ENCODE peak calls at places on chromosomes 6 and 20, in nine cellular contexts. One of them, this sample, is unnamed.

GRCh38 chr6:139732451-139732850 is 358.0 kb upstream of the CITED2 start:
- DNase-seq in breast epithelium: peak
- DNase-seq in HCT116: peak
- DNase-seq in upper lobe of right lung: no peak
- DNase-seq in activated naive CD8-positive, alpha-beta T cell treated with anti-CD3 and anti-CD28 coated beads, Interleukin-2, amount 50 U/mL, for 24 hours: no peak
- DNase-seq in KG1: no peak
- DNase-seq in brain microvascular endothelial cell: peak
- DNase-seq in AG08395: peak
- DNase-seq in lower leg skin: peak
- DNase-seq in this sample: no peak

GRCh38 chr20:36275441-36276189 is 30.5 kb upstream of the DLGAP4 start:
- DNase-seq in upper lobe of right lung: peak
- DNase-seq in KG1: no peak
- DNase-seq in breast epithelium: no peak
- DNase-seq in AG08395: no peak
- DNase-seq in brain microvascular endothelial cell: no peak
- DNase-seq in activated naive CD8-positive, alpha-beta T cell treated with anti-CD3 and anti-CD28 coated beads, Interleukin-2, amount 50 U/mL, for 24 hours: no peak
- DNase-seq in lower leg skin: no peak
- DNase-seq in HCT116: no peak
- DNase-seq in this sample: no peak

GRCh38 chr6:154908723-154909122 is 86.4 kb upstream of the TIAM2 start:
- DNase-seq in upper lobe of right lung: no peak
- DNase-seq in breast epithelium: no peak
- DNase-seq in AG08395: no peak
- DNase-seq in brain microvascular endothelial cell: no peak
- DNase-seq in lower leg skin: no peak
- DNase-seq in KG1: no peak
- DNase-seq in activated naive CD8-positive, alpha-beta T cell treated with anti-CD3 and anti-CD28 coated beads, Interleukin-2, amount 50 U/mL, for 24 hours: no peak
- DNase-seq in HCT116: no peak
- DNase-seq in this sample: no peak

GRCh38 chr6:21079468-21080048 is 514.0 kb upstream of the SOX4 start:
- DNase-seq in lower leg skin: no peak
- DNase-seq in AG08395: peak
- DNase-seq in HCT116: no peak
- DNase-seq in upper lobe of right lung: no peak
- DNase-seq in brain microvascular endothelial cell: peak
- DNase-seq in KG1: no peak
- DNase-seq in activated naive CD8-positive, alpha-beta T cell treated with anti-CD3 and anti-CD28 coated beads, Interleukin-2, amount 50 U/mL, for 24 hours: no peak
- DNase-seq in breast epithelium: no peak
- DNase-seq in this sample: no peak

GRCh38 chr20:9255171-9255570 is 186.3 kb downstream of the PLCB4 start:
- DNase-seq in brain microvascular endothelial cell: no peak
- DNase-seq in activated naive CD8-positive, alpha-beta T cell treated with anti-CD3 and anti-CD28 coated beads, Interleukin-2, amount 50 U/mL, for 24 hours: no peak
- DNase-seq in lower leg skin: no peak
- DNase-seq in AG08395: no peak
- DNase-seq in HCT116: no peak
- DNase-seq in KG1: no peak
- DNase-seq in breast epithelium: no peak
- DNase-seq in upper lobe of right lung: no peak
- DNase-seq in this sample: no peak

GRCh38 chr6:82959385-82959941 is 106.2 kb downstream of the UBE3D start:
- DNase-seq in brain microvascular endothelial cell: no peak
- DNase-seq in breast epithelium: no peak
- DNase-seq in activated naive CD8-positive, alpha-beta T cell treated with anti-CD3 and anti-CD28 coated beads, Interleukin-2, amount 50 U/mL, for 24 hours: no peak
- DNase-seq in KG1: no peak
- DNase-seq in upper lobe of right lung: no peak
- DNase-seq in lower leg skin: no peak
- DNase-seq in HCT116: no peak
- DNase-seq in AG08395: peak
- DNase-seq in this sample: no peak

GRCh38 chr20:23092409-23092756 is 6.3 kb upstream of the CD93 start:
- DNase-seq in lower leg skin: no peak
- DNase-seq in AG08395: no peak
- DNase-seq in upper lobe of right lung: no peak
- DNase-seq in activated naive CD8-positive, alpha-beta T cell treated with anti-CD3 and anti-CD28 coated beads, Interleukin-2, amount 50 U/mL, for 24 hours: no peak
- DNase-seq in breast epithelium: no peak
- DNase-seq in KG1: no peak
- DNase-seq in HCT116: no peak
- DNase-seq in brain microvascular endothelial cell: peak
- DNase-seq in this sample: peak

GRCh38 chr6:73542882-73543281 is 22.1 kb upstream of the EEF1A1 start:
- DNase-seq in KG1: no peak
- DNase-seq in upper lobe of right lung: no peak
- DNase-seq in lower leg skin: no peak
- DNase-seq in AG08395: no peak
- DNase-seq in HCT116: no peak
- DNase-seq in brain microvascular endothelial cell: no peak
- DNase-seq in activated naive CD8-positive, alpha-beta T cell treated with anti-CD3 and anti-CD28 coated beads, Interleukin-2, amount 50 U/mL, for 24 hours: no peak
- DNase-seq in breast epithelium: no peak
- DNase-seq in this sample: no peak

GRCh38 chr6:26196846-26197683 is 109.8 kb downstream of the HFE start:
- DNase-seq in breast epithelium: no peak
- DNase-seq in lower leg skin: peak
- DNase-seq in upper lobe of right lung: no peak
- DNase-seq in activated naive CD8-positive, alpha-beta T cell treated with anti-CD3 and anti-CD28 coated beads, Interleukin-2, amount 50 U/mL, for 24 hours: peak
- DNase-seq in AG08395: peak
- DNase-seq in KG1: peak
- DNase-seq in HCT116: peak
- DNase-seq in brain microvascular endothelial cell: peak
- DNase-seq in this sample: peak

GRCh38 chr20:41173791-41174341 is 36.5 kb downstream of the PLCG1 start:
- DNase-seq in upper lobe of right lung: peak
- DNase-seq in breast epithelium: peak
- DNase-seq in KG1: no peak
- DNase-seq in AG08395: no peak
- DNase-seq in activated naive CD8-positive, alpha-beta T cell treated with anti-CD3 and anti-CD28 coated beads, Interleukin-2, amount 50 U/mL, for 24 hours: no peak
- DNase-seq in brain microvascular endothelial cell: no peak
- DNase-seq in HCT116: no peak
- DNase-seq in lower leg skin: no peak
- DNase-seq in this sample: no peak

GRCh38 chr6:158488065-158488464 is 71.8 kb upstream of the TMEM181 start:
- DNase-seq in AG08395: peak
- DNase-seq in KG1: no peak
- DNase-seq in HCT116: peak
- DNase-seq in brain microvascular endothelial cell: peak
- DNase-seq in breast epithelium: no peak
- DNase-seq in activated naive CD8-positive, alpha-beta T cell treated with anti-CD3 and anti-CD28 coated beads, Interleukin-2, amount 50 U/mL, for 24 hours: no peak
- DNase-seq in upper lobe of right lung: no peak
- DNase-seq in lower leg skin: no peak
- DNase-seq in this sample: no peak

GRCh38 chr20:50283922-50284810 is 93.5 kb downstream of the CEBPB start:
- DNase-seq in breast epithelium: no peak
- DNase-seq in HCT116: peak
- DNase-seq in upper lobe of right lung: peak
- DNase-seq in lower leg skin: peak
- DNase-seq in AG08395: peak
- DNase-seq in brain microvascular endothelial cell: no peak
- DNase-seq in activated naive CD8-positive, alpha-beta T cell treated with anti-CD3 and anti-CD28 coated beads, Interleukin-2, amount 50 U/mL, for 24 hours: no peak
- DNase-seq in KG1: no peak
- DNase-seq in this sample: peak

GRCh38 chr6:73299171-73300073 is 36.4 kb upstream of the KHDC1 start:
- DNase-seq in HCT116: no peak
- DNase-seq in KG1: no peak
- DNase-seq in upper lobe of right lung: no peak
- DNase-seq in brain microvascular endothelial cell: no peak
- DNase-seq in breast epithelium: no peak
- DNase-seq in AG08395: no peak
- DNase-seq in activated naive CD8-positive, alpha-beta T cell treated with anti-CD3 and anti-CD28 coated beads, Interleukin-2, amount 50 U/mL, for 24 hours: no peak
- DNase-seq in lower leg skin: no peak
- DNase-seq in this sample: no peak

GRCh38 chr6:144265390-144265789 is 19.7 kb upstream of the UTRN start:
- DNase-seq in upper lobe of right lung: no peak
- DNase-seq in activated naive CD8-positive, alpha-beta T cell treated with anti-CD3 and anti-CD28 coated beads, Interleukin-2, amount 50 U/mL, for 24 hours: no peak
- DNase-seq in AG08395: no peak
- DNase-seq in KG1: no peak
- DNase-seq in breast epithelium: no peak
- DNase-seq in HCT116: no peak
- DNase-seq in brain microvascular endothelial cell: peak
- DNase-seq in lower leg skin: no peak
- DNase-seq in this sample: no peak

GRCh38 chr20:31494131-31494530 is 19.0 kb downstream of the REM1 start:
- DNase-seq in breast epithelium: no peak
- DNase-seq in lower leg skin: no peak
- DNase-seq in upper lobe of right lung: no peak
- DNase-seq in KG1: no peak
- DNase-seq in AG08395: peak
- DNase-seq in activated naive CD8-positive, alpha-beta T cell treated with anti-CD3 and anti-CD28 coated beads, Interleukin-2, amount 50 U/mL, for 24 hours: no peak
- DNase-seq in brain microvascular endothelial cell: no peak
- DNase-seq in HCT116: peak
- DNase-seq in this sample: peak

GRCh38 chr20:40646321-40647212 is 42.5 kb downstream of the MAFB start:
- DNase-seq in breast epithelium: no peak
- DNase-seq in HCT116: no peak
- DNase-seq in lower leg skin: no peak
- DNase-seq in activated naive CD8-positive, alpha-beta T cell treated with anti-CD3 and anti-CD28 coated beads, Interleukin-2, amount 50 U/mL, for 24 hours: no peak
- DNase-seq in brain microvascular endothelial cell: no peak
- DNase-seq in AG08395: no peak
- DNase-seq in KG1: no peak
- DNase-seq in upper lobe of right lung: no peak
- DNase-seq in this sample: no peak

GRCh38 chr6:6875818-6876470 is 231.8 kb upstream of the RREB1 start:
- DNase-seq in HCT116: peak
- DNase-seq in activated naive CD8-positive, alpha-beta T cell treated with anti-CD3 and anti-CD28 coated beads, Interleukin-2, amount 50 U/mL, for 24 hours: no peak
- DNase-seq in AG08395: peak
- DNase-seq in breast epithelium: no peak
- DNase-seq in lower leg skin: no peak
- DNase-seq in upper lobe of right lung: no peak
- DNase-seq in brain microvascular endothelial cell: peak
- DNase-seq in KG1: no peak
- DNase-seq in this sample: no peak

GRCh38 chr20:50762045-50762422 is 30.7 kb downstream of the PARD6B start:
- DNase-seq in brain microvascular endothelial cell: no peak
- DNase-seq in breast epithelium: no peak
- DNase-seq in HCT116: no peak
- DNase-seq in AG08395: no peak
- DNase-seq in KG1: no peak
- DNase-seq in lower leg skin: peak
- DNase-seq in activated naive CD8-positive, alpha-beta T cell treated with anti-CD3 and anti-CD28 coated beads, Interleukin-2, amount 50 U/mL, for 24 hours: no peak
- DNase-seq in upper lobe of right lung: peak
- DNase-seq in this sample: peak

GRCh38 chr6:166145751-166146150 is 21.9 kb downstream of the TBXT start:
- DNase-seq in breast epithelium: no peak
- DNase-seq in brain microvascular endothelial cell: no peak
- DNase-seq in AG08395: no peak
- DNase-seq in upper lobe of right lung: no peak
- DNase-seq in KG1: no peak
- DNase-seq in lower leg skin: no peak
- DNase-seq in HCT116: no peak
- DNase-seq in activated naive CD8-positive, alpha-beta T cell treated with anti-CD3 and anti-CD28 coated beads, Interleukin-2, amount 50 U/mL, for 24 hours: no peak
- DNase-seq in this sample: no peak

GRCh38 chr20:32635764-32636163 is 38.0 kb downstream of the C20orf203 start:
- DNase-seq in AG08395: no peak
- DNase-seq in upper lobe of right lung: no peak
- DNase-seq in activated naive CD8-positive, alpha-beta T cell treated with anti-CD3 and anti-CD28 coated beads, Interleukin-2, amount 50 U/mL, for 24 hours: no peak
- DNase-seq in HCT116: no peak
- DNase-seq in lower leg skin: no peak
- DNase-seq in KG1: no peak
- DNase-seq in brain microvascular endothelial cell: peak
- DNase-seq in breast epithelium: no peak
- DNase-seq in this sample: no peak

GRCh38 chr20:37973059-37973910 is 60.0 kb downstream of the TTI1 start:
- DNase-seq in upper lobe of right lung: no peak
- DNase-seq in KG1: no peak
- DNase-seq in lower leg skin: no peak
- DNase-seq in HCT116: no peak
- DNase-seq in breast epithelium: no peak
- DNase-seq in AG08395: no peak
- DNase-seq in brain microvascular endothelial cell: no peak
- DNase-seq in activated naive CD8-positive, alpha-beta T cell treated with anti-CD3 and anti-CD28 coated beads, Interleukin-2, amount 50 U/mL, for 24 hours: no peak
- DNase-seq in this sample: peak

GRCh38 chr6:117907600-117908245 is 659 bp downstream of the SLC35F1 start:
- DNase-seq in brain microvascular endothelial cell: no peak
- DNase-seq in lower leg skin: no peak
- DNase-seq in upper lobe of right lung: peak
- DNase-seq in AG08395: no peak
- DNase-seq in activated naive CD8-positive, alpha-beta T cell treated with anti-CD3 and anti-CD28 coated beads, Interleukin-2, amount 50 U/mL, for 24 hours: no peak
- DNase-seq in HCT116: no peak
- DNase-seq in breast epithelium: no peak
- DNase-seq in KG1: no peak
- DNase-seq in this sample: no peak

GRCh38 chr6:161318456-161318855 is 44.6 kb upstream of the AGPAT4 start:
- DNase-seq in brain microvascular endothelial cell: no peak
- DNase-seq in KG1: no peak
- DNase-seq in HCT116: no peak
- DNase-seq in lower leg skin: no peak
- DNase-seq in breast epithelium: no peak
- DNase-seq in AG08395: no peak
- DNase-seq in upper lobe of right lung: no peak
- DNase-seq in activated naive CD8-positive, alpha-beta T cell treated with anti-CD3 and anti-CD28 coated beads, Interleukin-2, amount 50 U/mL, for 24 hours: no peak
- DNase-seq in this sample: no peak

GRCh38 chr20:36399147-36399968 is 93.2 kb downstream of the DLGAP4 start:
- DNase-seq in activated naive CD8-positive, alpha-beta T cell treated with anti-CD3 and anti-CD28 coated beads, Interleukin-2, amount 50 U/mL, for 24 hours: peak
- DNase-seq in breast epithelium: no peak
- DNase-seq in KG1: no peak
- DNase-seq in brain microvascular endothelial cell: peak
- DNase-seq in lower leg skin: no peak
- DNase-seq in upper lobe of right lung: no peak
- DNase-seq in AG08395: no peak
- DNase-seq in HCT116: peak
- DNase-seq in this sample: peak

GRCh38 chr6:169868458-169868857 is 117.0 kb downstream of the ERMARD start:
- DNase-seq in KG1: no peak
- DNase-seq in breast epithelium: no peak
- DNase-seq in lower leg skin: no peak
- DNase-seq in HCT116: no peak
- DNase-seq in upper lobe of right lung: peak
- DNase-seq in AG08395: no peak
- DNase-seq in brain microvascular endothelial cell: no peak
- DNase-seq in activated naive CD8-positive, alpha-beta T cell treated with anti-CD3 and anti-CD28 coated beads, Interleukin-2, amount 50 U/mL, for 24 hours: peak
- DNase-seq in this sample: no peak

GRCh38 chr6:129030231-129030630 is 147.3 kb downstream of the LAMA2 start:
- DNase-seq in HCT116: no peak
- DNase-seq in brain microvascular endothelial cell: no peak
- DNase-seq in KG1: no peak
- DNase-seq in upper lobe of right lung: no peak
- DNase-seq in activated naive CD8-positive, alpha-beta T cell treated with anti-CD3 and anti-CD28 coated beads, Interleukin-2, amount 50 U/mL, for 24 hours: no peak
- DNase-seq in AG08395: no peak
- DNase-seq in lower leg skin: no peak
- DNase-seq in breast epithelium: no peak
- DNase-seq in this sample: no peak

GRCh38 chr6:118668761-118669411 is 17.5 kb upstream of the CEP85L start:
- DNase-seq in AG08395: peak
- DNase-seq in KG1: no peak
- DNase-seq in brain microvascular endothelial cell: peak
- DNase-seq in activated naive CD8-positive, alpha-beta T cell treated with anti-CD3 and anti-CD28 coated beads, Interleukin-2, amount 50 U/mL, for 24 hours: no peak
- DNase-seq in upper lobe of right lung: no peak
- DNase-seq in breast epithelium: no peak
- DNase-seq in HCT116: no peak
- DNase-seq in lower leg skin: no peak
- DNase-seq in this sample: peak

GRCh38 chr6:125787791-125788190 is 3.0 kb upstream of the NCOA7 start:
- DNase-seq in AG08395: peak
- DNase-seq in activated naive CD8-positive, alpha-beta T cell treated with anti-CD3 and anti-CD28 coated beads, Interleukin-2, amount 50 U/mL, for 24 hours: no peak
- DNase-seq in upper lobe of right lung: no peak
- DNase-seq in breast epithelium: no peak
- DNase-seq in lower leg skin: no peak
- DNase-seq in brain microvascular endothelial cell: no peak
- DNase-seq in KG1: no peak
- DNase-seq in HCT116: no peak
- DNase-seq in this sample: peak

GRCh38 chr6:111280445-111280844 is 193.1 kb downstream of the SLC16A10 start:
- DNase-seq in breast epithelium: no peak
- DNase-seq in activated naive CD8-positive, alpha-beta T cell treated with anti-CD3 and anti-CD28 coated beads, Interleukin-2, amount 50 U/mL, for 24 hours: no peak
- DNase-seq in KG1: no peak
- DNase-seq in HCT116: no peak
- DNase-seq in upper lobe of right lung: no peak
- DNase-seq in lower leg skin: no peak
- DNase-seq in brain microvascular endothelial cell: no peak
- DNase-seq in AG08395: no peak
- DNase-seq in this sample: no peak

GRCh38 chr6:101276066-101276465 is 117.4 kb upstream of the GRIK2 start:
- DNase-seq in AG08395: no peak
- DNase-seq in HCT116: no peak
- DNase-seq in lower leg skin: no peak
- DNase-seq in breast epithelium: no peak
- DNase-seq in upper lobe of right lung: no peak
- DNase-seq in KG1: no peak
- DNase-seq in brain microvascular endothelial cell: no peak
- DNase-seq in activated naive CD8-positive, alpha-beta T cell treated with anti-CD3 and anti-CD28 coated beads, Interleukin-2, amount 50 U/mL, for 24 hours: no peak
- DNase-seq in this sample: no peak

GRCh38 chr20:48294196-48294595 is 508.9 kb upstream of the SULF2 start:
- DNase-seq in brain microvascular endothelial cell: peak
- DNase-seq in activated naive CD8-positive, alpha-beta T cell treated with anti-CD3 and anti-CD28 coated beads, Interleukin-2, amount 50 U/mL, for 24 hours: no peak
- DNase-seq in breast epithelium: no peak
- DNase-seq in KG1: no peak
- DNase-seq in HCT116: no peak
- DNase-seq in lower leg skin: no peak
- DNase-seq in AG08395: peak
- DNase-seq in upper lobe of right lung: no peak
- DNase-seq in this sample: no peak